ENCODE peak calls at places on chromosome 17, in four cellular contexts. One of them, this sample, is unnamed.

GRCh38 chr17:14522795-14523387 is 222.0 kb downstream of the HS3ST3B1 start:
- DNase-seq in EL: no peak
- DNase-seq in ACHN: no peak
- DNase-seq in central memory CD4-positive, alpha-beta T cell: no peak
- DNase-seq in this sample: no peak

GRCh38 chr17:48121921-48122650 is 14.5 kb downstream of the SNX11 start:
- DNase-seq in EL: no peak
- DNase-seq in ACHN: no peak
- DNase-seq in central memory CD4-positive, alpha-beta T cell: no peak
- DNase-seq in this sample: peak; percentile 37

GRCh38 chr17:61634942-61635538 is 44.0 kb upstream of the NACA2 start:
- DNase-seq in EL: no peak
- DNase-seq in ACHN: no peak
- DNase-seq in central memory CD4-positive, alpha-beta T cell: no peak
- DNase-seq in this sample: no peak

GRCh38 chr17:58328195-58329034 is at the start of gene TSPOAP1:
- DNase-seq in EL: no peak
- DNase-seq in ACHN: no peak
- DNase-seq in central memory CD4-positive, alpha-beta T cell: peak; percentile 61
- DNase-seq in this sample: peak; percentile 77

GRCh38 chr17:59627770-59628171 is 8.1 kb downstream of the CLTC start:
- DNase-seq in EL: no peak
- DNase-seq in ACHN: no peak
- DNase-seq in central memory CD4-positive, alpha-beta T cell: no peak
- DNase-seq in this sample: no peak

GRCh38 chr17:46889992-46890564 is 32.9 kb upstream of the GOSR2 start:
- DNase-seq in EL: peak; percentile 14
- DNase-seq in ACHN: no peak
- DNase-seq in central memory CD4-positive, alpha-beta T cell: no peak
- DNase-seq in this sample: no peak

GRCh38 chr17:70780031-70780430 is 610.7 kb downstream of the KCNJ2 start:
- DNase-seq in EL: peak; percentile 3
- DNase-seq in ACHN: no peak
- DNase-seq in central memory CD4-positive, alpha-beta T cell: no peak
- DNase-seq in this sample: no peak

GRCh38 chr17:9330140-9330902 is 245.3 kb downstream of the STX8 start:
- DNase-seq in EL: no peak
- DNase-seq in ACHN: no peak
- DNase-seq in central memory CD4-positive, alpha-beta T cell: no peak
- DNase-seq in this sample: no peak

GRCh38 chr17:32656851-32657250 is 170.1 kb downstream of the CDK5R1 start:
- DNase-seq in EL: no peak
- DNase-seq in ACHN: no peak
- DNase-seq in central memory CD4-positive, alpha-beta T cell: no peak
- DNase-seq in this sample: no peak

GRCh38 chr17:6755281-6755680 is 565 bp upstream of the XAF1 start:
- DNase-seq in EL: peak; percentile 52
- DNase-seq in ACHN: no peak
- DNase-seq in central memory CD4-positive, alpha-beta T cell: no peak
- DNase-seq in this sample: no peak

GRCh38 chr17:67628580-67629013 is 89.1 kb upstream of the NOL11 start:
- DNase-seq in EL: no peak
- DNase-seq in ACHN: peak; percentile 69
- DNase-seq in central memory CD4-positive, alpha-beta T cell: no peak
- DNase-seq in this sample: no peak

GRCh38 chr17:59680314-59680713 is 26.9 kb downstream of the PTRH2 start:
- DNase-seq in EL: peak; percentile 57
- DNase-seq in ACHN: no peak
- DNase-seq in central memory CD4-positive, alpha-beta T cell: no peak
- DNase-seq in this sample: no peak

GRCh38 chr17:42541041-42541833 is 5.2 kb downstream of the NAGLU start:
- DNase-seq in EL: no peak
- DNase-seq in ACHN: no peak
- DNase-seq in central memory CD4-positive, alpha-beta T cell: no peak
- DNase-seq in this sample: no peak

GRCh38 chr17:73237714-73238113 is 24.0 kb downstream of the CPSF4L start:
- DNase-seq in EL: no peak
- DNase-seq in ACHN: no peak
- DNase-seq in central memory CD4-positive, alpha-beta T cell: no peak
- DNase-seq in this sample: no peak

GRCh38 chr17:32452281-32452680 is 8.0 kb downstream of the PSMD11 start:
- DNase-seq in EL: no peak
- DNase-seq in ACHN: no peak
- DNase-seq in central memory CD4-positive, alpha-beta T cell: no peak
- DNase-seq in this sample: no peak

GRCh38 chr17:81995463-81996231 is 18.2 kb downstream of the ASPSCR1 start:
- DNase-seq in EL: no peak
- DNase-seq in ACHN: no peak
- DNase-seq in central memory CD4-positive, alpha-beta T cell: no peak
- DNase-seq in this sample: no peak

GRCh38 chr17:32566303-32566702 is 79.5 kb downstream of the CDK5R1 start:
- DNase-seq in EL: no peak
- DNase-seq in ACHN: no peak
- DNase-seq in central memory CD4-positive, alpha-beta T cell: no peak
- DNase-seq in this sample: no peak

GRCh38 chr17:60640503-60640902 is 37.1 kb upstream of the BCAS3 start:
- DNase-seq in EL: peak; percentile 34
- DNase-seq in ACHN: peak; percentile 40
- DNase-seq in central memory CD4-positive, alpha-beta T cell: no peak
- DNase-seq in this sample: no peak

GRCh38 chr17:49353607-49354006 is 8.4 kb downstream of the ZNF652 start:
- DNase-seq in EL: no peak
- DNase-seq in ACHN: no peak
- DNase-seq in central memory CD4-positive, alpha-beta T cell: no peak
- DNase-seq in this sample: no peak

GRCh38 chr17:20987511-20987910 is 55.3 kb downstream of the USP22 start:
- DNase-seq in EL: no peak
- DNase-seq in ACHN: no peak
- DNase-seq in central memory CD4-positive, alpha-beta T cell: no peak
- DNase-seq in this sample: no peak

GRCh38 chr17:82287849-82288601 is 14.5 kb upstream of the CSNK1D start:
- DNase-seq in EL: peak; percentile 86
- DNase-seq in ACHN: peak; percentile 49
- DNase-seq in central memory CD4-positive, alpha-beta T cell: no peak
- DNase-seq in this sample: no peak

GRCh38 chr17:43175213-43176118 is 4.5 kb downstream of the NBR1 start:
- DNase-seq in EL: peak; percentile 86
- DNase-seq in ACHN: no peak
- DNase-seq in central memory CD4-positive, alpha-beta T cell: no peak
- DNase-seq in this sample: no peak

GRCh38 chr17:74736423-74737298 is at the start of gene RAB37:
- DNase-seq in EL: no peak
- DNase-seq in ACHN: no peak
- DNase-seq in central memory CD4-positive, alpha-beta T cell: peak; percentile 32
- DNase-seq in this sample: peak; percentile 65

GRCh38 chr17:40218740-40219072 is 398 bp upstream of the WIPF2 start:
- DNase-seq in EL: peak; percentile 65
- DNase-seq in ACHN: peak; percentile 82
- DNase-seq in central memory CD4-positive, alpha-beta T cell: peak; percentile 89
- DNase-seq in this sample: peak; percentile 70

GRCh38 chr17:6066183-6066948 is 3.8 kb upstream of the WSCD1 start:
- DNase-seq in EL: peak; percentile 19
- DNase-seq in ACHN: no peak
- DNase-seq in central memory CD4-positive, alpha-beta T cell: no peak
- DNase-seq in this sample: no peak

GRCh38 chr17:54891176-54891821 is 9.4 kb upstream of the TOM1L1 start:
- DNase-seq in EL: peak; percentile 70
- DNase-seq in ACHN: peak; percentile 78
- DNase-seq in central memory CD4-positive, alpha-beta T cell: no peak
- DNase-seq in this sample: peak; percentile 52

GRCh38 chr17:38905375-38905774 is 20.0 kb upstream of the LASP1NB start:
- DNase-seq in EL: no peak
- DNase-seq in ACHN: no peak
- DNase-seq in central memory CD4-positive, alpha-beta T cell: no peak
- DNase-seq in this sample: no peak

GRCh38 chr17:74528491-74529199 is 2.6 kb downstream of the CD300LB start:
- DNase-seq in EL: no peak
- DNase-seq in ACHN: no peak
- DNase-seq in central memory CD4-positive, alpha-beta T cell: no peak
- DNase-seq in this sample: no peak

GRCh38 chr17:52648995-52649394 is 490.5 kb upstream of the CA10 start:
- DNase-seq in EL: no peak
- DNase-seq in ACHN: no peak
- DNase-seq in central memory CD4-positive, alpha-beta T cell: no peak
- DNase-seq in this sample: peak; percentile 35

GRCh38 chr17:49579522-49579921 is 3.9 kb downstream of the NXPH3 start:
- DNase-seq in EL: no peak
- DNase-seq in ACHN: no peak
- DNase-seq in central memory CD4-positive, alpha-beta T cell: no peak
- DNase-seq in this sample: no peak

GRCh38 chr17:78357177-78357586 is 2.7 kb downstream of the SOCS3 start:
- DNase-seq in EL: peak; percentile 94
- DNase-seq in ACHN: peak; percentile 88
- DNase-seq in central memory CD4-positive, alpha-beta T cell: no peak
- DNase-seq in this sample: peak; percentile 23